ENCODE peak calls at places on chromosome 5, in six cellular contexts. U, H, Q, N, M and J are unnamed samples.

GRCh38 chr5:78659714-78660113 is 11.1 kb upstream of the LHFPL2 start:
- DNase-seq in U (no peak), H (no peak), N (no peak), M (no peak), Q (no peak), J (no peak)

GRCh38 chr5:59795141-59795540 is 98.4 kb downstream of the PDE4D start:
- DNase-seq in M (no peak), H (no peak), N (no peak), Q (no peak), U (no peak), J (no peak)

GRCh38 chr5:77518304-77518703 is 26.2 kb upstream of the WDR41 start:
- DNase-seq in N (no peak), M (peak; percentile 28), U (no peak), Q (no peak), H (no peak), J (no peak)

GRCh38 chr5:101431201-101431600 is 528.1 kb upstream of the ST8SIA4 start:
- DNase-seq in U (no peak), N (no peak), H (no peak), Q (no peak), M (no peak), J (no peak)

GRCh38 chr5:154753792-154754191 is 1.4 kb upstream of the LARP1 start:
- DNase-seq in U (no peak), N (no peak), Q (no peak), M (peak; percentile 88), H (peak; percentile 82), J (no peak)

GRCh38 chr5:115450741-115451140 is 93.8 kb downstream of the FEM1C start:
- DNase-seq in M (peak; percentile 98), Q (no peak), N (no peak), U (no peak), H (no peak), J (no peak)

GRCh38 chr5:150670275-150670960 is 9.4 kb downstream of the MYOZ3 start:
- DNase-seq in H (no peak), U (no peak), Q (no peak), N (no peak), M (no peak), J (no peak)

GRCh38 chr5:72244862-72245371 is 75.1 kb downstream of the MRPS27 start:
- DNase-seq in Q (peak; percentile 21), M (peak; percentile 74), U (no peak), N (no peak), H (no peak), J (no peak)

GRCh38 chr5:133930061-133930823 is 38.2 kb downstream of the C5orf15 start:
- DNase-seq in U (no peak), Q (no peak), N (peak; percentile 47), H (no peak), M (peak; percentile 58), J (no peak)

GRCh38 chr5:73140801-73141200 is 20.4 kb downstream of the TMEM171 start:
- DNase-seq in U (no peak), H (no peak), Q (no peak), M (no peak), N (no peak), J (no peak)

GRCh38 chr5:147892696-147893296 is 13.5 kb downstream of the C5orf46 start:
- DNase-seq in N (no peak), M (peak; percentile 59), U (no peak), H (no peak), Q (no peak), J (no peak)

GRCh38 chr5:103962023-103962422 is 399.4 kb upstream of the NUDT12 start:
- DNase-seq in M (no peak), H (no peak), U (no peak), Q (no peak), N (no peak), J (no peak)
- TF ChIP-seq CTCF in M (no peak), H (no peak), U (no peak), Q (no peak), N (no peak), J (no peak)

GRCh38 chr5:61279725-61280124 is 52.3 kb upstream of the ZSWIM6 start:
- DNase-seq in N (no peak), Q (no peak), M (no peak), U (no peak), H (no peak), J (no peak)

GRCh38 chr5:61274561-61274960 is 57.5 kb upstream of the ZSWIM6 start:
- DNase-seq in Q (no peak), U (no peak), N (no peak), M (peak; percentile 72), H (no peak), J (no peak)

GRCh38 chr5:61275841-61276240 is 56.2 kb upstream of the ZSWIM6 start:
- DNase-seq in M (peak; percentile 87), N (no peak), U (peak; percentile 81), H (peak; percentile 31), Q (no peak), J (no peak)

GRCh38 chr5:61277781-61278180 is 54.3 kb upstream of the ZSWIM6 start:
- DNase-seq in H (no peak), M (no peak), U (no peak), Q (no peak), N (no peak), J (no peak)

GRCh38 chr5:61277190-61277589 is 54.9 kb upstream of the ZSWIM6 start:
- DNase-seq in N (no peak), H (no peak), M (peak; percentile 45), Q (no peak), U (no peak), J (no peak)
- TF ChIP-seq CTCF in N (no peak), H (no peak), M (peak; percentile 21), Q (no peak), U (no peak), J (no peak)

GRCh38 chr5:151742870-151743294 is 15.5 kb downstream of the ATOX1 start:
- DNase-seq in U (no peak), Q (peak; percentile 65), N (no peak), M (peak; percentile 84), H (no peak), J (no peak)

GRCh38 chr5:151743535-151743934 is 14.9 kb downstream of the ATOX1 start:
- DNase-seq in N (no peak), H (no peak), U (no peak), Q (no peak), M (peak; percentile 26), J (no peak)

GRCh38 chr5:151741678-151742423 is 16.6 kb downstream of the ATOX1 start:
- DNase-seq in N (no peak), Q (no peak), M (peak; percentile 94), U (no peak), H (no peak), J (no peak)

GRCh38 chr5:151740958-151741373 is 17.5 kb downstream of the ATOX1 start:
- DNase-seq in N (no peak), M (peak; percentile 91), Q (no peak), U (no peak), H (no peak), J (no peak)

DNA sequence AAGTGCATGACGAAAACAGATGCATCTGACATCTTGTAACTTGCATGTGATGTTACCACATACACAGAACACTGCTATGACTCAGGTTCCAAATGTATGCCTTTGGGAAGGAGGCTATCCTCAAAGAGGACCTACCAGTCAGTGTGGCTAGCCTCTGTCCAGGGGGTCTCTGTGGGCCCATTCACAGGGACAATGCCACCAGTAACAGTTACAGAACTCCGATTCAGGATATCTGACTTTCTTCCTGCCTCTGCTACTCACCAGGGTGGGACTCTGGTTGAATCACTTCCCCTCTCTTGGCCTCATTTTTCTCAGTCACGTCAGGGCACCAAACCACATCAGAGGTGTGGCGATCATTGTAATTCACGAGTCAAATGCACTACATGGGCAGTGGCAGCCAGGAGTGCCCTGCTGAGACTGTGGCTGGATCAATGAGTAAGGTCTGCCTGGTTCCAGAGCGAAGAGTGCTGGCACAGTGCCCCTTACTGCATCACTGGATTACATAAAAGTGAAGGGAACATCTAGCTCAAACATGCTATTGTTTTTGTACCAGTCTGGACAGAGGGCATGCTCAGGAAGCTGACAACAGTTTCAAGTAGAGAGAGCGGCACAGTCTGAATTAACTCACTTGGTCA is 13.2 kb downstream of the ATOX1 start:
- DNase-seq in U (peak; percentile 83), N (peak; percentile 39), H (peak; percentile 8), M (peak; percentile 94), Q (no peak), J (no peak)
- TF ChIP-seq CTCF in U (no peak), N (no peak), H (no peak), M (no peak), Q (no peak), J (no peak)

DNA sequence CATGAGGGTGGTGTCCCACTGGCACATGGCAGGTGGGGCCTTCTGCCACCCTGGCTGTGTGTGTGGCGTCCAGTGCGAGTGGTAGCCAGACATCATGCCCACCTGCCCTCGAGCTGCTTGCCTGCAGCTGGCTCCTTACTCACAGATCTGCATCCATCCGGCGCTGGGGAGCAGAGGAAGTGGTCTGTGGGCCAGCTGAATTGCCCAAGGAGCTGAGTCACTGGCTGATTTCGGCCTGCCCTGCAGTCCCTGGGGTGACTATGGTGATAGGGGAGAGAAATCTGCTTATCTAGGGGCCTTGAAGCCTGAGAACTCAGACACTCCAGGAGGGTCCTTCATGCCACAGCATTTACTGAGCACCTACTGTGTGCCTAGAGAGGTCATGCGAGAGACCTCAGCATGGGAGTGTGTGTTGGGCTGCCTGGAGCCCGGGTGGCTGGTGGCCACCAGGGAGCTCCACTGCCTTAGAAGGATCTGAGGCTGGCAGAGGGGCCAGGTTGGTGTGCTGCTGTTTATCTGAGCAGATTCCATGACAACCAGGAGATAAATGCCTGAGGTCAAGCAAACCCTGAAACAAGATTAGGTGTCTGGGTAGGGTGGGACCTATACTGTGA is 57.1 kb downstream of the SLC22A5 start:
- DNase-seq in H (peak; percentile 72), N (peak; percentile 71), U (peak; percentile 79), Q (peak; percentile 41), M (peak; percentile 96), J (peak; percentile 91)
- TF ChIP-seq CTCF in H (no peak), N (no peak), U (peak; percentile 39), Q (no peak), M (peak; percentile 69), J (no peak)

DNA sequence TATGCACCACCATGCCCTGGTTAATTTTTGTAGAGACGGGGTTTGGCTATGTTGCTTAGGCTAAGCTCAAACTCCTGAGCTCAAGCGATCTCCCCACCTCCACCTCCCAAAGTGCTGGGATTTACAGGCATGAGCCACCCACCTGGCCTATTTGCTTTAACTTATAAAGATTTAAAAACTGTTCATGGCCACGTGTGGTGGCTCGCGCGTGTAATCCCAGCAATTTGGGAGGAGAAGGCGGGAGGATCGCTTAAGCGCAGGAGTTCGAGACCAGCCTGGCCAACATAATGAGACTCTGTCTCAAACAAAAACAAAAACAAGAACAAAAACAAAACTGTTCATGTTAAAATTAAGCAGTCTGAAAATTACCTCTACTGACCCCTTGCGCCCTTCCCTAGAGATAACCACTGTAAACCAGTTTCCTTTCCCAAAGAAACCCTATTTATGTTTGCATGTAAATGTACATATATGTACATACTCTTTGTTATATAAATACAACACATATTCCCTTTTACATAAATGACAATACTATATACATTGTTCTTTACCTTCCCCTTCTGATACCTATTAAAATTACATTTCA is 1.5 kb downstream of the AK6 start:
- DNase-seq in Q (no peak), U (no peak), N (no peak), H (no peak), M (no peak), J (no peak)
- TF ChIP-seq CTCF in Q (no peak), U (no peak), N (no peak), H (no peak), M (no peak), J (no peak)

GRCh38 chr5:22855824-22856223 is 2.7 kb upstream of the CDH12 start:
- DNase-seq in Q (no peak), H (no peak), N (no peak), M (no peak), U (no peak), J (no peak)

GRCh38 chr5:22852807-22853670 is at the start of gene CDH12:
- DNase-seq in H (no peak), M (no peak), U (peak; percentile 44), N (no peak), Q (peak; percentile 51), J (no peak)

GRCh38 chr5:22846686-22847085 is 6.5 kb downstream of the CDH12 start:
- DNase-seq in U (no peak), H (no peak), N (no peak), M (no peak), Q (no peak), J (no peak)

GRCh38 chr5:22850981-22851380 is 2.2 kb downstream of the CDH12 start:
- DNase-seq in Q (no peak), H (no peak), M (no peak), U (no peak), N (no peak), J (no peak)
- TF ChIP-seq CTCF in Q (no peak), H (no peak), M (no peak), U (no peak), N (no peak), J (no peak)